ENCODE peak calls at places on chromosome 15, in five cellular contexts. Z is mucosa of gallbladder, D is kidney glomerular epithelial cell, G is NCI-H1417 treated with DMSO at 0.1 percent for 48 hours, L is pancreas. E is an unnamed sample.

GRCh38 chr15:86135030-86135429 is 55.4 kb downstream of the AGBL1 start:
- DNase-seq in Z (peak; percentile 12), L (no peak), D (no peak), G (no peak), E (no peak)

GRCh38 chr15:72599855-72600464 is 54.5 kb upstream of the GOLGA6B start:
- DNase-seq in Z (no peak), L (no peak), D (peak; percentile 24), G (no peak), E (no peak)

GRCh38 chr15:89383635-89384604 is 49.3 kb upstream of the POLG start:
- DNase-seq in D (peak; percentile 43), G (peak; percentile 75), L (peak; percentile 66), Z (peak; percentile 38), E (peak; percentile 56)

GRCh38 chr15:101613130-101614000 is 38.8 kb downstream of the TM2D3 start:
- DNase-seq in D (no peak), L (peak; percentile 77), G (peak; percentile 26), Z (peak; percentile 87), E (peak; percentile 68)

GRCh38 chr15:97960364-97961066 is at the start of gene ARRDC4:
- DNase-seq in Z (peak; percentile 100), G (peak; percentile 99), D (peak; percentile 100), L (peak; percentile 99), E (peak; percentile 100)

GRCh38 chr15:81469154-81469553 is 95.1 kb upstream of the TMC3 start:
- DNase-seq in Z (no peak), D (no peak), L (no peak), G (no peak), E (no peak)

GRCh38 chr15:82805994-82806406 is at the start of gene FSD2:
- DNase-seq in D (no peak), L (no peak), Z (no peak), G (no peak), E (peak; percentile 68)

GRCh38 chr15:95799286-95800187 is 531.0 kb upstream of the NR2F2 start:
- DNase-seq in D (peak; percentile 99), Z (no peak), L (no peak), G (no peak), E (no peak)

GRCh38 chr15:69390575-69390974 is 23.6 kb upstream of the KIF23 start:
- DNase-seq in L (no peak), Z (no peak), G (no peak), D (peak; percentile 64), E (no peak)

GRCh38 chr15:64909546-64909945 is 2.2 kb upstream of the ANKDD1A start:
- DNase-seq in D (no peak), L (no peak), G (no peak), Z (no peak), E (no peak)

GRCh38 chr15:63915209-63915887 is 81.6 kb upstream of the HERC1 start:
- DNase-seq in L (no peak), G (no peak), Z (no peak), D (peak; percentile 6), E (no peak)

GRCh38 chr15:50418041-50418583 is 6.1 kb upstream of the USP8 start:
- DNase-seq in G (no peak), L (no peak), D (no peak), Z (no peak), E (no peak)

GRCh38 chr15:78993931-78994530 is 49.2 kb upstream of the CTSH start:
- DNase-seq in G (no peak), D (no peak), L (no peak), Z (no peak), E (peak; percentile 80)

GRCh38 chr15:69973102-69973714 is 124.5 kb downstream of the TLE3 start:
- DNase-seq in Z (peak; percentile 28), L (no peak), D (peak; percentile 59), G (no peak), E (no peak)

GRCh38 chr15:68259883-68260282 is 17.7 kb upstream of the FEM1B start:
- DNase-seq in Z (no peak), L (no peak), D (no peak), G (no peak), E (no peak)

GRCh38 chr15:42695527-42696071 is 41.3 kb downstream of the CDAN1 start:
- DNase-seq in L (no peak), G (no peak), D (no peak), Z (peak; percentile 15), E (no peak)

GRCh38 chr15:81113861-81114261 is 20.2 kb upstream of the CFAP161 start:
- DNase-seq in D (no peak), Z (no peak), L (no peak), G (no peak), E (no peak)

E was measured in left lung.